ENCODE peak calls at places on chromosomes 3 and 15, in nine cellular contexts. B is pons; C is iPS-NIHi11; F is endothelial cell of umbilical vein; K is lower lobe of right lung; A is left ventricle myocardium inferior; O is A549; M is stimulated activated CD4-positive, alpha-beta T cell treated with anti-CD3 and anti-CD28 coated beads, Interleukin-12 subunit alpha, Interleukin-12 subunit beta, amount 100 ng/mL, for 4 hours; R is omental fat pad. J is an unnamed sample.

GRCh38 chr3:156093966-156094365 is 26.4 kb upstream of the KCNAB1 start:
- DNase-seq in M (no peak), K (no peak), A (no peak), C (no peak), B (no peak), R (no peak), F (no peak), O (no peak), J (no peak)

GRCh38 chr15:88606437-88606794 is 14.7 kb upstream of the AEN start:
- DNase-seq in M (no peak), K (no peak), R (no peak), C (no peak), B (no peak), A (no peak), F (no peak), O (no peak), J (no peak)

GRCh38 chr15:20344601-20345400 is 196.8 kb downstream of the GOLGA6L6 start:
- DNase-seq in M (no peak), K (no peak), F (no peak), C (no peak), O (no peak), B (no peak), A (no peak), R (peak), J (no peak)

GRCh38 chr15:39092354-39092753 is 488.5 kb upstream of the THBS1 start:
- DNase-seq in O (no peak), B (no peak), R (no peak), C (no peak), M (no peak), K (no peak), F (no peak), A (no peak), J (no peak)

GRCh38 chr3:172258616-172259015 is 189.6 kb downstream of the GHSR start:
- DNase-seq in K (no peak), C (no peak), M (no peak), O (no peak), R (no peak), F (no peak), A (no peak), B (no peak), J (no peak)

GRCh38 chr3:121769246-121769645 is 19.7 kb upstream of the GOLGB1 start:
- DNase-seq in O (no peak), F (no peak), K (no peak), A (no peak), M (no peak), R (no peak), B (no peak), C (no peak), J (no peak)

GRCh38 chr15:36748743-36749142 is 169.3 kb downstream of the CDIN1 start:
- DNase-seq in R (no peak), C (no peak), A (no peak), F (peak), K (no peak), B (no peak), M (no peak), O (no peak), J (no peak)

GRCh38 chr3:170196833-170197232 is 15.3 kb upstream of the PHC3 start:
- DNase-seq in O (no peak), R (no peak), K (no peak), M (no peak), C (no peak), A (no peak), B (no peak), F (no peak), J (no peak)

GRCh38 chr15:88115529-88116152 is 140.9 kb downstream of the NTRK3 start:
- DNase-seq in C (no peak), O (no peak), M (no peak), F (no peak), R (no peak), K (no peak), B (no peak), A (no peak), J (no peak)

GRCh38 chr15:71666723-71667122 is 143.6 kb upstream of the NR2E3 start:
- DNase-seq in F (no peak), K (no peak), R (no peak), O (no peak), C (no peak), M (no peak), B (no peak), A (no peak), J (no peak)

GRCh38 chr3:196275126-196275525 is 12.4 kb downstream of the PCYT1A start:
- DNase-seq in O (no peak), F (no peak), M (no peak), R (no peak), B (no peak), A (no peak), K (no peak), C (no peak), J (no peak)

GRCh38 chr3:9293066-9293465 is 43.6 kb upstream of the SRGAP3 start:
- DNase-seq in M (no peak), O (no peak), R (no peak), K (no peak), C (no peak), F (no peak), A (no peak), B (no peak), J (no peak)

GRCh38 chr3:195352895-195353488 is 82.0 kb upstream of the XXYLT1 start:
- DNase-seq in O (no peak), C (peak), F (no peak), R (no peak), M (no peak), A (no peak), B (no peak), K (no peak), J (no peak)

J was measured in ovary.